ENCODE peak calls at places on chromosomes 13 and 19, in eight cellular contexts. H is uterus, D is right lobe of liver, C is heart left ventricle, L is body of pancreas, X is GM12878, Z is esophagus squamous epithelium, K is adrenal gland. M is an unnamed sample.

GRCh38 chr13:29589234-29589633 is 6.3 kb downstream of the SLC7A1 start:
- DNase-seq in H (no peak), D (no peak), C (no peak), L (no peak), X (no peak), Z (no peak), K (no peak), M (no peak)

GRCh38 chr19:21604941-21605548 is 99.6 kb downstream of the ZNF429 start:
- DNase-seq in H (no peak), D (peak; percentile 33), C (peak; percentile 42), L (peak; percentile 67), X (no peak), Z (no peak), K (peak; percentile 67), M (no peak)

GRCh38 chr19:10142701-10143375 is 23.1 kb upstream of the EIF3G start:
- DNase-seq in H (no peak), D (no peak), C (no peak), L (no peak), X (no peak), Z (no peak), K (no peak), M (no peak)

GRCh38 chr19:32309711-32310390 is 35.6 kb upstream of the ZNF507 start:
- DNase-seq in H (no peak), D (peak; percentile 31), C (no peak), L (no peak), X (no peak), Z (no peak), K (no peak), M (no peak)

GRCh38 chr13:66937423-66937822 is 292.7 kb downstream of the PCDH9 start:
- DNase-seq in H (no peak), D (no peak), C (no peak), L (no peak), X (no peak), Z (no peak), K (no peak), M (no peak)

GRCh38 chr13:80524447-80525215 is 183.7 kb upstream of the SPRY2 start:
- DNase-seq in H (no peak), D (no peak), C (no peak), L (no peak), X (no peak), Z (no peak), K (no peak), M (no peak)

GRCh38 chr13:79485014-79485441 is 4.1 kb downstream of the NDFIP2 start:
- DNase-seq in H (no peak), D (peak; percentile 23), C (no peak), L (peak; percentile 69), X (no peak), Z (no peak), K (no peak), M (no peak)

GRCh38 chr19:40689339-40690049 is 957 bp downstream of the NUMBL start:
- DNase-seq in H (no peak), D (no peak), C (peak; percentile 44), L (no peak), X (no peak), Z (no peak), K (no peak), M (peak; percentile 56)

GRCh38 chr19:13579388-13580060 is 73.2 kb upstream of the CACNA1A start:
- DNase-seq in H (no peak), D (no peak), C (no peak), L (no peak), X (no peak), Z (no peak), K (no peak), M (no peak)

GRCh38 chr13:94431569-94431968 is 47.9 kb downstream of the DCT start:
- DNase-seq in H (no peak), D (no peak), C (no peak), L (no peak), X (no peak), Z (no peak), K (no peak), M (no peak)

GRCh38 chr19:8108560-8109445 is 40.6 kb downstream of the FBN3 start:
- DNase-seq in H (no peak), D (no peak), C (no peak), L (no peak), X (no peak), Z (no peak), K (no peak), M (no peak)

GRCh38 chr13:32008518-32009175 is 22.9 kb upstream of the FRY start:
- DNase-seq in H (no peak), D (no peak), C (no peak), L (no peak), X (no peak), Z (no peak), K (no peak), M (no peak)

GRCh38 chr13:32009362-32009761 is 22.2 kb upstream of the FRY start:
- DNase-seq in H (no peak), D (no peak), C (no peak), L (no peak), X (no peak), Z (no peak), K (no peak), M (no peak)

GRCh38 chr13:32010137-32010536 is 21.4 kb upstream of the FRY start:
- DNase-seq in H (no peak), D (no peak), C (no peak), L (no peak), X (no peak), Z (no peak), K (no peak), M (no peak)

GRCh38 chr13:32016119-32016518 is 15.5 kb upstream of the FRY start:
- DNase-seq in H (no peak), D (no peak), C (no peak), L (no peak), X (no peak), Z (no peak), K (no peak), M (no peak)

DNA sequence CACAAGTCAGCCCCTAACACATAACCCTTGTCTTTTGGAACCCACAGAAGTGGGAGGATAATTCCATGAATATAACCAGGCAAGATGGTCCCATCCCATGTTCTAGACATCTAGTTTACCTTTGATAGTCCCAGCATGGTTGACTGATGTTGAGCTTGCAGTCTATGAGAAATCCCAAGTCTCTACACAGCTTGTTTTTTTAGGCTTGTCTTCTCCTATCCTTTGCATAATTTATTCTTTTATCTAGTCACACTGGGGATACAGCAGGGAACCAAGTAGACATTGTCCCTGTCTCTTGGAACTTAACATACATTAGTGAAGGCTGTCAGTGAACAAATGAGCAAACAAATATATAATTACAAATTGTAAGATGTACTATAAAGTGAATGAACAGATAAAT is 19.6 kb upstream of the FRY start:
- DNase-seq in H (no peak), D (no peak), C (no peak), L (no peak), X (no peak), Z (no peak), K (no peak), M (no peak)
- TF ChIP-seq POLR2A in H (no peak), D (no peak), C (no peak), L (no peak), X (no peak), Z (no peak), K (no peak), M (no peak)

GRCh38 chr13:31943591-31943990 is 88.0 kb upstream of the FRY start:
- DNase-seq in H (no peak), D (no peak), C (no peak), L (no peak), X (no peak), Z (no peak), K (no peak), M (no peak)

GRCh38 chr13:31945202-31945978 is 86.2 kb upstream of the FRY start:
- DNase-seq in H (peak; percentile 30), D (peak; percentile 78), C (peak; percentile 60), L (peak; percentile 89), X (no peak), Z (no peak), K (peak; percentile 61), M (no peak)

GRCh38 chr13:31946091-31946770 is 85.3 kb upstream of the FRY start:
- DNase-seq in H (no peak), D (no peak), C (no peak), L (no peak), X (no peak), Z (no peak), K (no peak), M (no peak)

GRCh38 chr13:31947105-31947504 is 84.5 kb upstream of the FRY start:
- DNase-seq in H (no peak), D (no peak), C (no peak), L (peak; percentile 34), X (no peak), Z (no peak), K (no peak), M (no peak)

GRCh38 chr13:31944262-31945160 is 87.1 kb upstream of the FRY start:
- DNase-seq in H (no peak), D (no peak), C (no peak), L (no peak), X (no peak), Z (no peak), K (no peak), M (no peak)
- H3K27ac ChIP-seq in H (no peak overlapping the region), D (no peak overlapping the region), C (peak overlapping the region; percentile 44), L (peak overlapping the region; percentile 38), X (no peak overlapping the region), Z (peak overlapping the region; percentile 29), K (no peak overlapping the region), M (no peak overlapping the region)

GRCh38 chr19:5622465-5623396 is at the start of the genes SAFB and SAFB2:
- DNase-seq in H (peak; percentile 100), D (peak; percentile 100), C (peak; percentile 99), L (peak; percentile 99), X (peak; percentile 99), Z (peak; percentile 95), K (peak; percentile 100), M (peak; percentile 100)
- H3K4me1 ChIP-seq in H (peaks cover 39% of the 10 kb centered on the region), D (no peaks in the 10 kb centered on the region), C (peaks cover 33% of the 10 kb centered on the region), L (peaks cover 64% of the 10 kb centered on the region), X (peaks cover 18% of the 10 kb centered on the region), Z (peaks cover 79% of the 10 kb centered on the region), K (peaks cover 64% of the 10 kb centered on the region), M (peaks cover 20% of the 10 kb centered on the region)

DNA sequence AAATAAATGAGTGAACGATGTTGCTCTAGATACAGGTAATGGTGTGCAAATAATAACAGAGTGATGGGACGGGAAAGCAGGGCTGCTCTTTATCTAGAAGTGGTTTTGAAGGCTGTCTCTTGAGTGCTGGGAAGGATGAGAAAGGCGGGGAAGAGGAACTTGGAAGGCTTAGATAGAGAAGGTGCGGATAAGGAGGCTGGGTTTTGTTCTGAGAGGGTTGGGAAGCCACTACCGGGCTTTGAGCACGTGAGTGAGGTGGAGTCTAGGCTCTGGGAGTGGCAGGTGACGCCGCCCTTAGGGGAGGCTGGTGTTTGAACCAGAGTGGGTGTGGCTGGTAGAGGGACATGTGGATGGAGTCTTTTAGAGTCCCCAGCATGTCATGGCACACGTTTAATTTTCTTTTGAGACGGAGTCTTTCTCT is 811 bp downstream of the ARMC6 start:
- DNase-seq in H (no peak), D (peak; percentile 63), C (no peak), L (peak; percentile 53), X (peak; percentile 51), Z (no peak), K (peak; percentile 60), M (no peak)
- TF ChIP-seq POLR2A in H (no peak), D (no peak), C (no peak), L (no peak), X (no peak), Z (no peak), K (no peak), M (no peak)

DNA sequence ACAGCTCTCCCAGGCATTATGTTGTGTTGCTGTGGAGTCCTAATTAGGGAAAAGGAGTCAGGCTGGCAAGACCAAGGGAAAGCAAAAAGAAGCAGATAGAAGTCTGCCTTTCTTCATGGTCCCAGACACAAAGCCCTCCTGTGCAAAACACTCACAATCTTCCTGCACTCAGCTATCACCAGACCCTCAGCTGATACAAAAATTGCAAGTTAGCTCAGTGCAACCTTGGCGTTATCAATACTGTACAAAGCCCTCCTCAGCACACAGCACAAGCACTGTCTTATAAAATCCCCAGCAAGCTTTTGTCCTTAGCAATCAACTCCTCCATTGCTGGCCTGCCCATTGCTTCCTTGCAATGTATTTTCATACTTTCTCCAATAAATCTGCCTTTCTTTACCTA is 3.2 kb downstream of the OR7C2 start:
- DNase-seq in H (no peak), D (no peak), C (no peak), L (no peak), X (no peak), Z (no peak), K (no peak), M (no peak)
- H3K27ac ChIP-seq in H (no peak overlapping the region), D (no peak overlapping the region), C (no peak overlapping the region), L (no peak overlapping the region), X (no peak overlapping the region), Z (no peak overlapping the region), K (no peak overlapping the region), M (no peak overlapping the region)

M was measured in ovary.